ENCODE peak calls at places on chromosomes 13 and 19, in nine cellular contexts. E, F, W, K, L, Z, O, Q and P are unnamed samples. For H3K27me3, the result is how much of the 10 kb centered on the place peaks cover.

GRCh38 chr13:112626761-112627160 is 38.8 kb upstream of the TUBGCP3 start:
- DNase-seq in E (no peak), F (no peak), W (no peak), K (no peak), L (no peak), Z (no peak), O (no peak), Q (no peak), P (no peak)

GRCh38 chr13:24228852-24229458 is 68.4 kb downstream of the SPATA13 start:
- DNase-seq in E (peak), F (peak), W (peak), K (peak), L (no peak), Z (no peak), O (peak), Q (no peak), P (no peak)

GRCh38 chr13:77038907-77039470 is 12.0 kb upstream of the FBXL3 start:
- DNase-seq in E (no peak), F (no peak), W (no peak), K (no peak), L (no peak), Z (no peak), O (no peak), Q (no peak), P (no peak)

GRCh38 chr19:32396046-32396652 is 9.4 kb upstream of the DPY19L3 start:
- DNase-seq in E (no peak), F (no peak), W (no peak), K (no peak), L (no peak), Z (no peak), O (no peak), Q (no peak), P (no peak)

GRCh38 chr13:67736646-67737420 is 506.7 kb upstream of the PCDH9 start:
- DNase-seq in E (peak), F (peak), W (peak), K (peak), L (no peak), Z (no peak), O (peak), Q (no peak), P (no peak)

GRCh38 chr13:29483211-29483610 is 112.3 kb downstream of the SLC7A1 start:
- DNase-seq in E (no peak), F (no peak), W (no peak), K (no peak), L (no peak), Z (peak), O (no peak), Q (peak), P (no peak)

GRCh38 chr19:15323496-15324235 is 8.7 kb downstream of the BRD4 start:
- DNase-seq in E (no peak), F (no peak), W (peak), K (no peak), L (peak), Z (peak), O (no peak), Q (peak), P (no peak)

GRCh38 chr19:35813043-35813890 is 622 bp upstream of the PRODH2 start:
- DNase-seq in E (no peak), F (no peak), W (no peak), K (no peak), L (no peak), Z (no peak), O (no peak), Q (no peak), P (no peak)

GRCh38 chr19:6765738-6766356 is 1.4 kb downstream of the SH2D3A start:
- DNase-seq in E (peak), F (no peak), W (peak), K (peak), L (peak), Z (peak), O (peak), Q (no peak), P (no peak)

GRCh38 chr19:45138303-45138751 is 22.5 kb downstream of the NKPD1 start:
- DNase-seq in E (no peak), F (no peak), W (no peak), K (no peak), L (no peak), Z (no peak), O (no peak), Q (no peak), P (no peak)

GRCh38 chr13:31790992-31791391 is 51.7 kb downstream of the RXFP2 start:
- DNase-seq in E (no peak), F (no peak), W (no peak), K (no peak), L (no peak), Z (no peak), O (no peak), Q (no peak), P (peak)

GRCh38 chr19:403221-404036 is 5.5 kb downstream of the C2CD4C start:
- DNase-seq in E (no peak), F (no peak), W (no peak), K (no peak), L (no peak), Z (no peak), O (no peak), Q (no peak), P (no peak)

GRCh38 chr13:50910483-50910805 is 853 bp downstream of the RNASEH2B start:
- DNase-seq in E (no peak), F (no peak), W (peak), K (peak), L (no peak), Z (no peak), O (peak), Q (no peak), P (no peak)

GRCh38 chr13:27022571-27023311 is 148.9 kb downstream of the USP12 start:
- DNase-seq in E (no peak), F (peak), W (no peak), K (peak), L (no peak), Z (no peak), O (no peak), Q (no peak), P (no peak)

GRCh38 chr19:42122691-42123607 is 9.3 kb downstream of the POU2F2 start:
- DNase-seq in E (no peak), F (no peak), W (no peak), K (no peak), L (no peak), Z (no peak), O (no peak), Q (no peak), P (no peak)

GRCh38 chr13:111947026-111947810 is 119.7 kb upstream of the SOX1 start:
- DNase-seq in E (no peak), F (no peak), W (no peak), K (no peak), L (no peak), Z (no peak), O (no peak), Q (no peak), P (no peak)

GRCh38 chr19:33646306-33646705 is 24.6 kb downstream of the CHST8 start:
- DNase-seq in E (no peak), F (no peak), W (no peak), K (no peak), L (no peak), Z (no peak), O (no peak), Q (no peak), P (no peak)

GRCh38 chr13:80030491-80030890 is 310.4 kb downstream of the SPRY2 start:
- DNase-seq in E (no peak), F (no peak), W (peak), K (peak), L (peak), Z (no peak), O (peak), Q (no peak), P (no peak)

GRCh38 chr13:38767506-38768265 is 80.8 kb downstream of the FREM2 start:
- DNase-seq in E (no peak), F (no peak), W (no peak), K (no peak), L (no peak), Z (no peak), O (no peak), Q (no peak), P (no peak)

GRCh38 chr13:39401091-39401647 is 201.8 kb downstream of the LHFPL6 start:
- DNase-seq in E (no peak), F (no peak), W (no peak), K (no peak), L (no peak), Z (no peak), O (no peak), Q (no peak), P (no peak)

GRCh38 chr19:12815088-12815487 is 8.7 kb downstream of the RNASEH2A start:
- DNase-seq in E (no peak), F (no peak), W (no peak), K (no peak), L (no peak), Z (no peak), O (no peak), Q (no peak), P (no peak)

GRCh38 chr13:100710176-100710575 is 35.6 kb upstream of the TMTC4 start:
- DNase-seq in E (peak), F (no peak), W (no peak), K (no peak), L (no peak), Z (no peak), O (no peak), Q (no peak), P (no peak)

GRCh38 chr13:30340367-30341184 is 33.2 kb upstream of the KATNAL1 start:
- DNase-seq in E (no peak), F (peak), W (peak), K (peak), L (no peak), Z (peak), O (no peak), Q (peak), P (peak)

GRCh38 chr19:16447015-16447384 is 24.8 kb downstream of the EPS15L1 start:
- DNase-seq in E (peak), F (peak), W (peak), K (no peak), L (peak), Z (peak), O (no peak), Q (peak), P (peak)

GRCh38 chr19:14102102-14102696 is 11.6 kb upstream of the SAMD1 start:
- DNase-seq in E (no peak), F (no peak), W (no peak), K (peak), L (no peak), Z (no peak), O (no peak), Q (no peak), P (no peak)

GRCh38 chr19:51125421-51126075 is 842 bp downstream of the SIGLEC9 start:
- DNase-seq in E (no peak), F (no peak), W (no peak), K (no peak), L (no peak), Z (no peak), O (no peak), Q (no peak), P (no peak)

GRCh38 chr19:56091066-56091490 is 30.0 kb downstream of the ZNF787 start:
- DNase-seq in E (no peak), F (no peak), W (no peak), K (peak), L (no peak), Z (peak), O (no peak), Q (no peak), P (no peak)

GRCh38 chr13:23583491-23583890 is 13.3 kb downstream of the TNFRSF19 start:
- DNase-seq in E (no peak), F (no peak), W (no peak), K (no peak), L (no peak), Z (no peak), O (no peak), Q (no peak), P (no peak)

GRCh38 chr19:33795370-33796163 is 1.1 kb upstream of the KCTD15 start:
- DNase-seq in E (no peak), F (no peak), W (peak), K (peak), L (peak), Z (peak), O (peak), Q (peak), P (peak)

GRCh38 chr13:113656831-113657671 is 947 bp downstream of the ATP4B start:
- DNase-seq in E (no peak), F (no peak), W (no peak), K (no peak), L (peak), Z (no peak), O (no peak), Q (peak), P (no peak)

GRCh38 chr13:41847216-41847615 is 113.7 kb downstream of the VWA8 start:
- DNase-seq in E (no peak), F (no peak), W (no peak), K (no peak), L (no peak), Z (no peak), O (no peak), Q (no peak), P (no peak)

GRCh38 chr13:52851153-52851962 is 2.9 kb upstream of the PCDH8 start:
- DNase-seq in E (no peak), F (no peak), W (peak), K (no peak), L (peak), Z (no peak), O (peak), Q (peak), P (no peak)

GRCh38 chr13:40079721-40080120 is 424.3 kb downstream of the COG6 start:
- DNase-seq in E (no peak), F (no peak), W (no peak), K (no peak), L (no peak), Z (no peak), O (no peak), Q (no peak), P (no peak)

GRCh38 chr13:59510377-59510776 is 653.4 kb downstream of the DIAPH3 start:
- DNase-seq in E (no peak), F (no peak), W (no peak), K (no peak), L (no peak), Z (no peak), O (no peak), Q (no peak), P (no peak)

GRCh38 chr19:2617393-2618165 is 84.9 kb downstream of the GNG7 start:
- DNase-seq in E (no peak), F (no peak), W (no peak), K (no peak), L (peak), Z (no peak), O (no peak), Q (no peak), P (no peak)

GRCh38 chr13:107480130-107480529 is 735.2 kb downstream of the LIG4 start:
- DNase-seq in E (peak), F (no peak), W (no peak), K (no peak), L (no peak), Z (no peak), O (no peak), Q (no peak), P (no peak)

GRCh38 chr13:21025539-21025938 is 35.8 kb downstream of the LATS2 start:
- DNase-seq in E (no peak), F (no peak), W (no peak), K (no peak), L (no peak), Z (no peak), O (no peak), Q (no peak), P (no peak)

GRCh38 chr13:21022056-21022693 is 39.2 kb downstream of the LATS2 start:
- DNase-seq in E (no peak), F (no peak), W (no peak), K (no peak), L (no peak), Z (no peak), O (no peak), Q (no peak), P (no peak)

GRCh38 chr13:21020176-21020575 is 41.2 kb downstream of the LATS2 start:
- DNase-seq in E (no peak), F (no peak), W (no peak), K (no peak), L (no peak), Z (no peak), O (no peak), Q (no peak), P (no peak)

GRCh38 chr13:21020581-21020980 is 40.8 kb downstream of the LATS2 start:
- DNase-seq in E (no peak), F (no peak), W (no peak), K (no peak), L (no peak), Z (no peak), O (no peak), Q (no peak), P (no peak)

GRCh38 chr13:21022694-21023325 is 38.6 kb downstream of the LATS2 start:
- DNase-seq in E (no peak), F (no peak), W (no peak), K (no peak), L (no peak), Z (no peak), O (peak), Q (no peak), P (no peak)
- TF ChIP-seq CTCF in E (peak), F (no peak), W (no peak), K (no peak), L (no peak), Z (no peak), O (peak), Q (no peak), P (no peak)

GRCh38 chr19:57706346-57706745 is 2.7 kb downstream of the ZNF154 start:
- DNase-seq in E (no peak), F (no peak), W (no peak), K (no peak), L (no peak), Z (no peak), O (no peak), Q (no peak), P (no peak)

GRCh38 chr19:57712222-57712621 is 3.2 kb upstream of the ZNF154 start:
- DNase-seq in E (no peak), F (no peak), W (no peak), K (no peak), L (no peak), Z (no peak), O (no peak), Q (no peak), P (no peak)

GRCh38 chr19:57709616-57710015 is 612 bp upstream of the ZNF154 start:
- DNase-seq in E (no peak), F (no peak), W (no peak), K (no peak), L (no peak), Z (no peak), O (peak), Q (no peak), P (no peak)

DNA sequence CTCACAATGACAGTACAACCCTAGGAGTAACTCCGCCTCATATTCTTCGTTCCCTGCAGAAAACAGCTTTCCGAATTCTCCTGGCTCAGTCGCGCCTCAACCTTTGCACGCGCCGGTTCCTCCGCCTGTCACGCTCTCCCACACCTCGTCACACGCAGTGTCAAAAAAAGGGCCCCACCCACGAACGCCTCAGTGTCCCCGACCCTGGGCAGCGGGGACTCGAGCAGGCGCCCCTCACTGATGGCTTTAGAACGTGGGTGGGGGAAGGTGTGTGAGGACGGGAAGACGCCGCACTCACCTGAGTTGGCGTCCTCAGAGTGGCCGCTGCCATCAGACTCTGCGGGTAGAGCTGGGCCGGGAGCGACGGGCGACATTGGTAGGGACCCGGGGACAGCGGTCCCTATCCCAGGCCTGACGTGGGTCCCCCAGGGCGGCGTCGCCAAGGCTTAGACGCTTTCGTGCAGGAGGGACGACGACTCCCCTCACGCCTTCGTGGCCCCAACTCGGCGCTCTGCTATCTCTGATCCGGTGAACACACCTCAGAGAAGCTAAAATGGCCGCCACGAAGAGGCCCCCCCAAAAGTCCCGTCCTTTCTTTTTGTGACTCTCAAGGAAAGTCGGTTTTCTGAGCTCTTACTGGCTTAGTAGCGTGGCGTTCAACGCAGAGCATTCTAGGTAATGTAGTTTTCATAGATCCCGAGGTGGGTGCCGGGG is at the start of gene ZNF154:
- DNase-seq in E (peak), F (peak), W (peak), K (no peak), L (peak), Z (peak), O (peak), Q (peak), P (no peak)
- H3K4me3 ChIP-seq in E (peak), F (peak), W (peak), K (no peak), L (peak), Z (peak), O (peak), Q (peak), P (peak)

DNA sequence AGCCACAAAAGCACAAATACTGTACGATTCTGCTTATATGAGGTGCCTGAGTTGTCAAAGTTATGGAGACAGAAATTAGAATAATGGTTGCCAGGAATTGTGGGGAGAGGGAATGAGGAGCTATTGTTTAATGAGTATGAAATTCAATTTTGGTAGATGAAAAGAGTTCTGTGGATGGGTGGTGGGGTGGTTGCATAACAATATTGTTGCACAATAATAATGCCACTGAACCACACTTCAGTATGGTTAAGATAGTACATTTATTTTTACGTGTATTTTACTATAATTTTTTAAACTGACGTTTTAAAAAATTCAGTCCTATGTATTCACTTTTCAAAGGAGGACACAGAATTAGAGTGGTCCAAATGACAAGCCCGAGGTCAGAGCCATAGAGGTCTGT is 1.8 kb upstream of the OXGR1 start:
- DNase-seq in E (no peak), F (no peak), W (no peak), K (no peak), L (no peak), Z (no peak), O (no peak), Q (no peak), P (no peak)
- H3K27me3 ChIP-seq in E (under half), F (under half), W (under half), K (half or more), L (under half), Z (under half), O (half or more), Q (half or more), P (under half)

DNA sequence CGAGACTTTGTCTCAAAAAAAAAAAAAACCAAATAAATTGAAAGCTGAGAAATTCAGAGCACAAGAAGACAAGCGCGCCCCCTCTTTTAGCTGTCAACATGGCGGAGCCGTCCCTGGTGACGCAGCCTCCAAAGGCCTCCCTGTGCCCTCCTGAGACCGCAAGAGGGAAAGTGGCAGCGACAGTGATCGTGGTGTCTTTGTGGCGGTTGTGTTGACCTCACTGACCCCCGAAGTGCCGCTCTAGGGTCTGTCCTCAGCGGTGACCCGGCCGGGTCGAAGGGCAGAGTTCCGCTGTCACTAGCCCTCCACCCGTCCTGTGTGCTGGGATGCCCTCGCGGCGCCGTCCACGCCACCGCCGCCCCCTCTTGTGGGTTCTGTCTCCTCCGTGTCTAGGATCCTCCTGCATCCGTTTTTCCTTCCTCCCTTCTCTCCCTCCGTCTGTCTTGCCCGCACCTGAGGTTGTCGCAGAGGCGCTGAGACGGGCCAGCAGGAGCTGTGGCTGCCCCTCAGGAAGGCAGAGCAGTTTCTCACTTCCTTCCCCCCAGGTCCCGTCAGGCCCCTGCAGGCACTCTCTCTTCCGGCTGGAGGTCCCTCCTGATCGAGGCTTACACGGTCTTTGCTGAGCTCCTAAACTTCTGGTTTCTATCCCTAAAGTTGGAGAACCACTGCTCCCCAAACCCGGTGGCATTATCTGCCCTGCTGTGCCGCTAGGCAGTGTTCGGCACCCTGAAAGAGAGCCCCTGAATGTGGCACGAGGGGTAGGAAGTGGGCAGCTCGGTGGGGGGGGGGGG is 7.2 kb downstream of the UHRF1 start:
- DNase-seq in E (no peak), F (no peak), W (no peak), K (no peak), L (no peak), Z (no peak), O (no peak), Q (no peak), P (no peak)
- TF ChIP-seq CTCF in E (no peak), F (no peak), W (no peak), K (no peak), L (no peak), Z (no peak), O (no peak), Q (no peak), P (no peak)